ENCODE peak calls at places on chromosomes 16 and 17, in four cellular contexts. T is HEK293T, X is K562, D is HepG2. L is an unnamed sample.

GRCh38 chr17:67891481-67892119 is 66.3 kb downstream of the BPTF start:
- DNase-seq in T (peak), X (peak), D (no peak), L (no peak)

GRCh38 chr16:15493416-15494181 is 59.2 kb downstream of the BMERB1 start:
- DNase-seq in T (no peak), X (no peak), D (no peak), L (no peak)

GRCh38 chr17:30981531-30982519 is 11.0 kb downstream of the RNF135 start:
- DNase-seq in T (no peak), X (no peak), D (no peak), L (no peak)

GRCh38 chr16:5768445-5768844 is 670.9 kb upstream of the EEF2KMT start:
- DNase-seq in T (no peak), X (no peak), D (no peak), L (no peak)

GRCh38 chr17:40093580-40094201 is 6.7 kb downstream of the NR1D1 start:
- DNase-seq in T (no peak), X (no peak), D (no peak), L (no peak)

GRCh38 chr17:81428121-81428515 is 32.9 kb downstream of the BAHCC1 start:
- DNase-seq in T (no peak), X (no peak), D (no peak), L (no peak)

GRCh38 chr17:2598166-2598565 is 4.7 kb downstream of the PAFAH1B1 start:
- DNase-seq in T (no peak), X (no peak), D (no peak), L (no peak)

GRCh38 chr17:81396722-81397313 is 1.6 kb downstream of the BAHCC1 start:
- DNase-seq in T (peak), X (no peak), D (no peak), L (peak)

GRCh38 chr17:29572691-29573557 is 4.4 kb downstream of the TP53I13 start:
- DNase-seq in T (no peak), X (peak), D (no peak), L (peak)
- TF ChIP-seq ELF4 in T (no peak), X (no peak), D (no peak), L (no peak)

GRCh38 chr17:49646391-49647255 is 31.3 kb downstream of the SPOP start:
- DNase-seq in T (no peak), X (no peak), D (peak), L (no peak)
- TF ChIP-seq ELF4 in T (no peak), X (no peak), D (no peak), L (no peak)

GRCh38 chr17:55157165-55157564 is 107.6 kb upstream of the HLF start:
- DNase-seq in T (no peak), X (no peak), D (peak), L (no peak)
- TF ChIP-seq ELF4 in T (no peak), X (no peak), D (no peak), L (no peak)

GRCh38 chr17:56319531-56319930 is 166.3 kb downstream of the ANKFN1 start:
- DNase-seq in T (peak), X (peak), D (peak), L (no peak)
- TF ChIP-seq ELF4 in T (no peak), X (no peak), D (no peak), L (no peak)

GRCh38 chr17:29005562-29005887 is 308 bp downstream of the SEZ6 start:
- DNase-seq in T (no peak), X (no peak), D (no peak), L (no peak)
- TF ChIP-seq ELF4 in T (no peak), X (no peak), D (no peak), L (no peak)

GRCh38 chr16:22316411-22316811 is 19.2 kb downstream of the POLR3E start:
- DNase-seq in T (no peak), X (no peak), D (no peak), L (no peak)

GRCh38 chr16:22320572-22321339 is 23.5 kb downstream of the POLR3E start:
- DNase-seq in T (no peak), X (no peak), D (no peak), L (no peak)

GRCh38 chr16:22317625-22318024 is 20.4 kb downstream of the POLR3E start:
- DNase-seq in T (no peak), X (no peak), D (no peak), L (no peak)

GRCh38 chr16:22317001-22317530 is 19.9 kb downstream of the POLR3E start:
- DNase-seq in T (no peak), X (no peak), D (no peak), L (no peak)

DNA sequence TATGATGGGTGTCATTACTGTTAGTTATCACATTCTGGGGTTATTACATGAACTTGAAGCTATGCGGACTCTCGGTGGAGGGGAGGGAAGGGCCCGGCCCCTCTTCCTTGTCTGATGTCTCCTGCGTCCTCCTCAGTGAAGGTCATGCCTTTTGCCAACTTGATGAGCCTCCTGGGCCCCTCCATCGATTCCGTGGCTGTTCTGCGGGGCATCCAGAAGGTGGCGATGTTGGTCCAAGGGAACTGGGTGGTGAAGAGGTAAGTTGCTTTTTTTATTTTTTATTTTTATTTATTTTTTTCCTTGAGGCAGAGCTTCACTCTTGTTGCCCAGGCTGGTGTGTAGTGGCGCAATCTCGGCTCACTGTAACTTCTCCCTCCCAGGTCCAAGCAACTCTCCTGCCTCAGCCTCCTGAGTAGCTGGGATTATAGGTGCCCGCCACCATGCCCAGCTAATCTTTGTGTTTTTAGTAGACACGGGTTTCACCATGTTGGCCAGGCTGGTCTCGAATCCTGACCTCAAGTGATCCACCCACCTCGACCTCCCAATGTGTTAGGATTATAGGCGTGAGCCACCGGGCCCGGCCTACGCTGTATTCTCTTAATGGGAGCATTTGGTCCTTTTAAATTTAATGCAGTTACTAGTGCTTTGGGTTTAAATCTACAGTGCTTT is 21.6 kb downstream of the POLR3E start:
- DNase-seq in T (peak), X (peak), D (peak), L (peak)
- TF ChIP-seq ELF4 in T (no peak), X (no peak), D (no peak), L (no peak)

GRCh38 chr17:55577011-55577586 is 65.8 kb upstream of the SMIM36 start:
- DNase-seq in T (no peak), X (peak), D (no peak), L (no peak)

GRCh38 chr17:55577687-55578086 is 66.4 kb upstream of the SMIM36 start:
- DNase-seq in T (no peak), X (no peak), D (no peak), L (no peak)

GRCh38 chr17:55572599-55572998 is 61.3 kb upstream of the SMIM36 start:
- DNase-seq in T (no peak), X (no peak), D (no peak), L (no peak)

GRCh38 chr17:55575058-55575606 is 63.9 kb upstream of the SMIM36 start:
- DNase-seq in T (no peak), X (no peak), D (no peak), L (no peak)

DNA sequence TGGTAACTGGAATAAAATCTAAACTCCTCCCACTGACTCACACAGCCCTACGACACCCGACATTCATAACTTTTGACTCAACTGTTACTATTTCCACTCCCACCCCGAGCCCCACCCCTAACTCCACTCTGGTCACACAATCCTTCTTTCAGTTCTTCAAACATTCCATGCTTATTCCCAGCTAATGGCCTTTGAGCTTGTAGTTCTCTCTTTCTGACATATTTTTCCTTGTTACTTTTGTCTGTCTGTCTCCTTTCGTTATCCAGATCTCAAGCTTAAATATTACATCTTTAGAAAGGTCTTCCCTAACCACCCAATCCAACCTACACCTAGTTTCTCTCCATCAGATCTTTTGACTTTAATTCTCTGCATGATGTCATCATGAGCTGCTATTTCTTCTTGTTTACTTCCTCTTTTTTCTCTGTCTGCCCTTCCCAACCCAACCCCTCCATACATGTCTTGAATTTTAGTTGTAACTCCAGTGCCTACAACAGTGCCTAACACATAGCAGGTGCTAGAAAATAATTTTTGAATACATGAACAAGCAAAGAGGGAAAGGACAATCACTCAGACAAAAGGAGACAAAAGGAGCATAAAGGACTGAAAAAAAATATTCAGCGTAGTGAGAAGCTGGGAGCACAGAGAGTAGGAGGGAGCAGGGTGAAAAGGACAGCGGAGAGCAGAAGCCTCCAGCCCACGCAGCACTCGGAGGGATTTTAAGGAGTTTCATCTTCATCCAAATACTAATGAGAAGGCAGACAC is 65.2 kb upstream of the SMIM36 start:
- DNase-seq in T (no peak), X (peak), D (peak), L (no peak)
- TF ChIP-seq ELF4 in T (no peak), X (no peak), D (no peak), L (no peak)

DNA sequence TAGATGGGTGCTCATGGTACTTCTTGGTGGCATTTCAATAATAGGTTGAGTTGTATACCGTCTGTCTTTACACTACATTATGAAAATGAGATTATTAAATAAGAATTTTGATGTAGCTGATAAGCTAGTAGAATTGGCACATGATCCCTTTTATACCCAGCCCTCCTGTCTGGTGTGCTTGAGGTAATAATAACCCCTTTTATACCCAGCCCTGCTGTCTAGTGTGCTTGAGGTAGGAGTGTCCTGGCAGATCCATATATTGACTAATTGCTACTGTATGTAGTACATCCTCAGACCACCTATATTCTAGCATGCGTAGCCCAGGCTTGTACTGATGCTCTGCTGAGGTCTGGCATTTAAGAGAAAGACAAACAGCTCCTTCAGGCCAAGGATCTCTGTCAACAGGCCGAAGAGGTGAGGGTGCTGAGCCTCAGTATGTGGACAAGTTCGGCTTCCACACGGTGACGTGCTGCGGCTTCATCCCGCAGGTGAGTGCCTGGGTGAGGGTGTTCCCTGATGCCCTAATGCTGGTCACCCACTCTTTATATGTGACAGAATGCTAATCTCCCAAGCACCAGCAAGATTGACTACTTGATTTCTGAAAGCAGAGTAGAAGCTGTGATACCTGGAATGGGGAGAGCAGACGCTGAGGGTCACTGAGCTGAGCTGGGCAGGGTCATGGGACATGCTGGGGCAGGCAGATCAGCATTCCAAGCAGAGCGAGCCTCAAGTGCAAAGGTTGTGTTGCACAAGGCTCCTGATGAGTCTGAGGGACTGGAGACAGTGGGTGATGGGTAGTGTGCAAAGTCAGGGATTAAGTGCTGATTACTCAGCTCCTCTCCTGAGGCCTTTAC is 5.7 kb downstream of the FN3K start:
- DNase-seq in T (no peak), X (peak), D (peak), L (no peak)
- TF ChIP-seq ELF4 in T (no peak), X (no peak), D (no peak), L (no peak)

L was measured in WTC11.